ENCODE peak calls at places on chromosomes 6 and 20, in four cellular contexts. G is neural progenitor cell, I is coronary artery, U is pulmonary artery endothelial cell. Y is an unnamed sample.

GRCh38 chr20:17557675-17558006 is 12.2 kb upstream of the DSTN start:
- DNase-seq in G (no peak), I (no peak), U (peak), Y (no peak)

GRCh38 chr6:83443516-83443915 is 12.7 kb upstream of the ME1 start:
- DNase-seq in G (no peak), I (no peak), U (no peak), Y (no peak)

GRCh38 chr6:168131464-168132415 is 52.7 kb upstream of the FRMD1 start:
- DNase-seq in G (peak), I (peak), U (no peak), Y (peak)

GRCh38 chr6:12421596-12421995 is 131.4 kb downstream of the EDN1 start:
- DNase-seq in G (no peak), I (no peak), U (no peak), Y (no peak)

GRCh38 chr6:21900730-21901129 is 307.2 kb downstream of the SOX4 start:
- DNase-seq in G (no peak), I (no peak), U (no peak), Y (no peak)

GRCh38 chr6:4775591-4776492 is at the start of gene CDYL:
- DNase-seq in G (peak), I (peak), U (peak), Y (peak)

GRCh38 chr6:126643352-126643751 is 303.4 kb downstream of the CENPW start:
- DNase-seq in G (no peak), I (no peak), U (no peak), Y (no peak)

GRCh38 chr6:53851561-53851960 is 56.8 kb downstream of the LRRC1 start:
- DNase-seq in G (no peak), I (no peak), U (no peak), Y (no peak)

GRCh38 chr6:117920493-117920845 is 13.4 kb downstream of the SLC35F1 start:
- DNase-seq in G (no peak), I (no peak), U (no peak), Y (no peak)

GRCh38 chr20:34089655-34090324 is 22.3 kb downstream of the EIF2S2 start:
- DNase-seq in G (no peak), I (no peak), U (no peak), Y (no peak)

GRCh38 chr6:137705166-137706064 is 161.6 kb upstream of the TNFAIP3 start:
- DNase-seq in G (peak), I (no peak), U (no peak), Y (no peak)

GRCh38 chr6:110395221-110395620 is 20.2 kb downstream of the DDO start:
- DNase-seq in G (no peak), I (no peak), U (no peak), Y (no peak)

GRCh38 chr20:10508060-10508459 is 73.0 kb downstream of the SLX4IP start:
- DNase-seq in G (no peak), I (no peak), U (no peak), Y (no peak)

GRCh38 chr20:7908905-7909304 is 31.4 kb downstream of the HAO1 start:
- DNase-seq in G (no peak), I (no peak), U (no peak), Y (no peak)

GRCh38 chr20:29878777-29879442 is 1378.6 kb upstream of the DEFB115 start:
- DNase-seq in G (no peak), I (peak), U (no peak), Y (peak)

GRCh38 chr6:127297502-127298070 is 30.9 kb downstream of the RNF146 start:
- DNase-seq in G (peak), I (no peak), U (no peak), Y (no peak)

GRCh38 chr6:137832110-137832509 is 34.9 kb upstream of the TNFAIP3 start:
- DNase-seq in G (no peak), I (no peak), U (no peak), Y (no peak)